ENCODE peak calls at places on chromosomes 2 and 18, in six cellular contexts. W is HEK293T; A is memory B cell; F is CD8-positive, alpha-beta T cell; L is HT1080; U is T-helper 9 cell. B is an unnamed sample.

GRCh38 chr2:26733343-26733742 is 30.7 kb upstream of the SLC35F6 start:
- DNase-seq in W (no peak), A (no peak), F (no peak), L (no peak), U (no peak), B (no peak)

GRCh38 chr2:169225233-169225750 is 137.0 kb downstream of the LRP2 start:
- DNase-seq in W (no peak), A (no peak), F (no peak), L (no peak), U (no peak), B (no peak)

GRCh38 chr2:69693059-69693458 is 48.9 kb upstream of the ANXA4 start:
- DNase-seq in W (no peak), A (no peak), F (no peak), L (no peak), U (no peak), B (no peak)

GRCh38 chr18:10284571-10285282 is 169.7 kb upstream of the APCDD1 start:
- DNase-seq in W (no peak), A (no peak), F (no peak), L (no peak), U (no peak), B (no peak)

GRCh38 chr2:207805566-207806226 is 36.0 kb upstream of the FZD5 start:
- DNase-seq in W (no peak), A (no peak), F (no peak), L (peak), U (no peak), B (no peak)

GRCh38 chr2:198141726-198142125 is 337.3 kb downstream of the PLCL1 start:
- DNase-seq in W (no peak), A (no peak), F (no peak), L (no peak), U (no peak), B (no peak)

GRCh38 chr2:168997794-168998193 is 33.3 kb downstream of the ABCB11 start:
- DNase-seq in W (no peak), A (no peak), F (no peak), L (no peak), U (no peak), B (no peak)

GRCh38 chr2:72494392-72494791 is 331.4 kb downstream of the EXOC6B start:
- DNase-seq in W (no peak), A (no peak), F (no peak), L (no peak), U (no peak), B (no peak)

GRCh38 chr2:101806123-101806522 is 108.6 kb downstream of the MAP4K4 start:
- DNase-seq in W (no peak), A (no peak), F (no peak), L (peak), U (no peak), B (peak)

GRCh38 chr2:151029406-151030157 is 232.1 kb downstream of the RBM43 start:
- DNase-seq in W (no peak), A (no peak), F (no peak), L (no peak), U (no peak), B (no peak)

GRCh38 chr2:217086038-217086522 is 226.2 kb upstream of the TNP1 start:
- DNase-seq in W (no peak), A (no peak), F (no peak), L (no peak), U (no peak), B (no peak)

B was measured in HCT116.